ENCODE peak calls at places on chromosomes 11 and 22, in seven cellular contexts. W, N, C, B, A, R and K are unnamed samples. For H3K4me1, the result is how much of the 10 kb centered on the place peaks cover.

GRCh38 chr11:96311120-96311568 is 31.9 kb downstream of the MAML2 start:
- DNase-seq in W (no peak), N (no peak), C (no peak), B (peak), A (no peak), R (no peak), K (peak)

GRCh38 chr22:46103664-46104063 is 46.7 kb upstream of the PPARA start:
- DNase-seq in W (no peak), N (no peak), C (no peak), B (no peak), A (no peak), R (no peak), K (no peak)

GRCh38 chr22:25148149-25148691 is 51.4 kb upstream of the CRYBB3 start:
- DNase-seq in W (no peak), N (no peak), C (peak), B (no peak), A (no peak), R (no peak), K (no peak)

GRCh38 chr22:47927811-47928210 is 1165.4 kb downstream of the TBC1D22A start:
- DNase-seq in W (no peak), N (no peak), C (no peak), B (no peak), A (no peak), R (no peak), K (no peak)

GRCh38 chr11:2139118-2139490 is at the start of gene IGF2:
- DNase-seq in W (no peak), N (no peak), C (no peak), B (no peak), A (no peak), R (peak), K (peak)

GRCh38 chr11:65865550-65866172 is 5.4 kb downstream of the MUS81 start:
- DNase-seq in W (no peak), N (no peak), C (no peak), B (no peak), A (no peak), R (no peak), K (no peak)

GRCh38 chr11:64078294-64078693 is 42.6 kb downstream of the FLRT1 start:
- DNase-seq in W (no peak), N (no peak), C (no peak), B (no peak), A (no peak), R (no peak), K (no peak)

GRCh38 chr22:30875481-30876215 is 92.9 kb downstream of the MORC2 start:
- DNase-seq in W (no peak), N (no peak), C (no peak), B (no peak), A (no peak), R (no peak), K (no peak)

GRCh38 chr22:41030891-41031290 is 61.5 kb upstream of the EP300 start:
- DNase-seq in W (no peak), N (no peak), C (no peak), B (peak), A (no peak), R (no peak), K (no peak)

GRCh38 chr11:125941606-125942275 is 4.1 kb upstream of the VSIG10L2 start:
- DNase-seq in W (peak), N (peak), C (peak), B (peak), A (peak), R (peak), K (peak)

DNA sequence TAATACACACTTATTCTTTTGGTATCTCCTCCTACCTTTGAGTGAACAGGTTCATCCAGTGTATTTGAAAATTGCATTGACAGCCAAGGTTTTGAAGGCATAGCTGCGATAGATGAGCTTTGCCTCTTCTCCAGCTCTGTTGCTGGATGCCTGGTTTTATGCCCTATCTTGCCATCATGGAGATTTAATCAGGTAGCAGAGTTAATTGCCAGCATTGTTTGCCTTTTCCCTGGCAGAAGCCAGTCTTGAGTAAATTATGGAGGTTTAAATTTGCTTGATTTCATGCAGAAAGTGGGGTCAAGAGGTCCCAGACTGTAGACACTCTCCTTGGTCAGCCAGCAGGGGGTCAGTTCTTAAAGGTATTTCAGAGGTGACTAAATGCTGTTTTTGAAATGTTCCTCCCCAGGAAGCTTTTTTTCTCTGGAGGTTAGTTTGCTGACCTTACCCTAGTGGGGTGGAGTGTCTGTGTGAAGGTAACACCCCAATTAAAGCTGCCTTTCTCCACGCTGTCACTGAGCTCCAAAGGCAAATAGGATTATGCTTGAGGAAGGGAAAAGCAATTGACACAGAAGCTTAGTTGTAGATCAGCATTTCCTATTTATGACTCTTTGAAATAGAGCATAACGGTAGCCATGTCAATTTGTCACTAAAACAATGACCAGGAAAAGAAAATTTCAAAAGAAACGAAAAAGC is 96.0 kb downstream of the EXT2 start:
- DNase-seq in W (peak), N (no peak), C (no peak), B (no peak), A (no peak), R (no peak), K (no peak)
- H3K18ac ChIP-seq in W (no peak), N (no peak), C (no peak), B (no peak), A (no peak), R (no peak), K (no peak)

GRCh38 chr11:7540830-7541555 is 27.2 kb downstream of the PPFIBP2 start:
- DNase-seq in W (no peak), N (no peak), C (peak), B (no peak), A (no peak), R (no peak), K (peak)

GRCh38 chr11:7538466-7539454 is 25.0 kb downstream of the PPFIBP2 start:
- DNase-seq in W (no peak), N (no peak), C (no peak), B (no peak), A (no peak), R (no peak), K (peak)

GRCh38 chr11:7536102-7536501 is 22.3 kb downstream of the PPFIBP2 start:
- DNase-seq in W (no peak), N (peak), C (peak), B (no peak), A (peak), R (no peak), K (no peak)

GRCh38 chr11:7537260-7537659 is 23.5 kb downstream of the PPFIBP2 start:
- DNase-seq in W (no peak), N (no peak), C (no peak), B (no peak), A (no peak), R (no peak), K (no peak)

GRCh38 chr11:7538023-7538422 is 24.2 kb downstream of the PPFIBP2 start:
- DNase-seq in W (no peak), N (no peak), C (no peak), B (no peak), A (no peak), R (no peak), K (no peak)
- H3K4me1 ChIP-seq in W (under half), N (under half), C (under half), B (under half), A (under half), R (under half), K (under half)

GRCh38 chr11:113184498-113184897 is 129.9 kb upstream of the TTC12 start:
- DNase-seq in W (no peak), N (no peak), C (peak), B (peak), A (no peak), R (peak), K (peak)

GRCh38 chr11:113189909-113190667 is 124.3 kb upstream of the TTC12 start:
- DNase-seq in W (no peak), N (no peak), C (peak), B (no peak), A (no peak), R (peak), K (peak)

GRCh38 chr11:113193077-113193476 is 121.3 kb upstream of the TTC12 start:
- DNase-seq in W (no peak), N (no peak), C (no peak), B (no peak), A (no peak), R (no peak), K (no peak)

GRCh38 chr11:113192121-113192925 is 122.1 kb upstream of the TTC12 start:
- DNase-seq in W (peak), N (no peak), C (peak), B (no peak), A (no peak), R (no peak), K (no peak)

GRCh38 chr11:113188433-113188834 is 125.9 kb upstream of the TTC12 start:
- DNase-seq in W (no peak), N (no peak), C (no peak), B (no peak), A (no peak), R (peak), K (peak)
- H3K18ac ChIP-seq in W (no peak), N (no peak), C (no peak), B (no peak), A (no peak), R (no peak), K (no peak)

DNA sequence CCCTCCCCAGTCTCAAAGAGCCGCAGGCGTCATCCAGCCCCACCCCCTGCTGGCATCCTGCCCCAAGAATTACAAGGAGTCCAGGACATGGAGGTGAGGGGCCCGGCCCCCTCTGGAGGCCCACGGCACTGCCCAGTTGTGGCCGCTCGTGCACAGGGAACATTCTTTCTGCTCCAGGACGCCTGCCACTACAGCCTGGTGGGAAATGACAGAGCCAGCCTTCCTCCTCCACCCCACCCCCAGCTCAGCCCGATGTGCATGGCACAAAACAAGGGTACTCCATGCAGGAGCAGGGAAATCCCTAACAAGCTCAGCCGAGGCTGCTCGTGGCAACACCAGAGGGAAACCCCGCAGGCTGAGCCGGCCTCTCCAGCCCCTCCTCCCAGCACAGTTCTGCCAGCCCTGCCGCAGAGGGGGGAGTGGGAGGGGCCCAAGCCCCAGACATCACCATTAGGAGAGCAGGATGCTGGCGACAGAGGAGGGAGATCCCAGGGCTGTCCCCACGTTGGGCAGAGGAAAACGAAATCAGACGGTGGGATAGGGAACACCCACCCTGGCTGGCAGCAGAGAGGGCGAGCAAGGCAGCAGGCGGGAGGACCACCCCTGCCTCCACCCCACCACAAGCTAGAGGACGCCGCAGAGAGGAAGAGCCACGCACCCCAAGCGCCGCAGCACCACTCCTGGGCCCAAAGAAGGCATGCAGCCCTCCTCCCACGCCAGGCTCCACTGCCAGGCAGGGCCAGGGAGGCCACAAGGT is 10.0 kb downstream of the IGSF9B start:
- DNase-seq in W (no peak), N (no peak), C (no peak), B (no peak), A (no peak), R (no peak), K (no peak)
- H3K4me1 ChIP-seq in W (half or more), N (under half), C (under half), B (under half), A (under half), R (under half), K (under half)